ENCODE peak calls at places on chromosome 14, in five cellular contexts. B is GM06990; F is vagina; K is CD4-positive, CD25-positive, alpha-beta regulatory T cell; Q is BJ. L is an unnamed sample. For H3K27me3, the result is how much of the 10 kb centered on the place peaks cover.

GRCh38 chr14:53792909-53793308 is 163.7 kb downstream of the BMP4 start:
- DNase-seq in K (no peak), F (no peak), B (no peak), Q (no peak), L (no peak)

GRCh38 chr14:37147310-37147875 is 25.0 kb downstream of the SLC25A21 start:
- DNase-seq in F (no peak), B (no peak), K (no peak), Q (no peak), L (peak)

GRCh38 chr14:93915070-93915705 is 12.0 kb upstream of the FAM181A start:
- DNase-seq in Q (no peak), B (no peak), F (no peak), K (no peak), L (no peak)

GRCh38 chr14:59904184-59904583 is 15.8 kb upstream of the LRRC9 start:
- DNase-seq in B (no peak), K (no peak), Q (no peak), F (no peak), L (no peak)

GRCh38 chr14:23431486-23431885 is 4.0 kb downstream of the MYH7 start:
- DNase-seq in Q (no peak), K (no peak), B (no peak), F (no peak), L (no peak)

GRCh38 chr14:74350944-74351323 is 2.7 kb downstream of the VRTN start:
- DNase-seq in K (no peak), B (no peak), Q (no peak), F (no peak), L (no peak)

GRCh38 chr14:89476515-89476914 is 59.5 kb upstream of the FOXN3 start:
- DNase-seq in K (no peak), B (no peak), F (no peak), Q (no peak), L (no peak)

GRCh38 chr14:32635103-32635719 is 303.5 kb upstream of the NPAS3 start:
- DNase-seq in Q (no peak), F (no peak), K (no peak), B (no peak), L (peak)

GRCh38 chr14:34537677-34538009 is 1.9 kb downstream of the EAPP start:
- DNase-seq in Q (no peak), K (no peak), F (no peak), B (no peak), L (no peak)

GRCh38 chr14:78997811-78998210 is 827.6 kb downstream of the NRXN3 start:
- DNase-seq in F (no peak), B (no peak), Q (no peak), K (no peak), L (peak)

GRCh38 chr14:20986811-20987210 is 3.0 kb upstream of the METTL17 start:
- DNase-seq in Q (peak), K (no peak), B (no peak), F (no peak), L (peak)

GRCh38 chr14:73888971-73889370 is 2.3 kb downstream of the ZNF410 start:
- DNase-seq in B (no peak), Q (peak), F (no peak), K (no peak), L (peak)

GRCh38 chr14:84197704-84198103 is 1332.2 kb upstream of the FLRT2 start:
- DNase-seq in F (no peak), Q (no peak), B (no peak), K (no peak), L (peak)

GRCh38 chr14:93858896-93859295 is 68.2 kb upstream of the FAM181A start:
- DNase-seq in Q (no peak), B (no peak), F (no peak), K (no peak), L (no peak)

GRCh38 chr14:90111895-90112534 is 50.2 kb downstream of the KCNK13 start:
- DNase-seq in Q (no peak), F (no peak), K (no peak), B (no peak), L (peak)

GRCh38 chr14:45698462-45699134 is 445.6 kb upstream of the MIS18BP1 start:
- DNase-seq in F (no peak), B (no peak), Q (no peak), K (no peak), L (no peak)

GRCh38 chr14:36556811-36557433 is 25.5 kb downstream of the NKX2-8 start:
- DNase-seq in F (no peak), Q (no peak), B (no peak), K (no peak), L (peak)

GRCh38 chr14:70653662-70654061 is 11.9 kb downstream of the TTC9 start:
- DNase-seq in K (no peak), F (no peak), Q (no peak), B (no peak), L (no peak)

GRCh38 chr14:70652871-70653270 is 11.2 kb downstream of the TTC9 start:
- DNase-seq in F (no peak), B (no peak), Q (no peak), K (no peak), L (no peak)

GRCh38 chr14:70654609-70655008 is 12.9 kb downstream of the TTC9 start:
- DNase-seq in F (no peak), B (peak), K (no peak), Q (no peak), L (no peak)

GRCh38 chr14:70658899-70659298 is 17.2 kb downstream of the TTC9 start:
- DNase-seq in B (no peak), F (no peak), K (no peak), Q (no peak), L (no peak)

GRCh38 chr14:70655110-70655826 is 13.6 kb downstream of the TTC9 start:
- DNase-seq in Q (no peak), K (peak), B (peak), F (no peak), L (no peak)
- H3K4me3 ChIP-seq in Q (no peak), K (peak), B (peak), F (no peak), L (no peak)

GRCh38 chr14:62179367-62180018 is 417.3 kb downstream of the SNAPC1 start:
- DNase-seq in F (no peak), K (no peak), B (peak), Q (peak), L (peak)
- H3K27me3 ChIP-seq in F (under half), K (under half), B (under half), Q (under half), L (under half)

DNA sequence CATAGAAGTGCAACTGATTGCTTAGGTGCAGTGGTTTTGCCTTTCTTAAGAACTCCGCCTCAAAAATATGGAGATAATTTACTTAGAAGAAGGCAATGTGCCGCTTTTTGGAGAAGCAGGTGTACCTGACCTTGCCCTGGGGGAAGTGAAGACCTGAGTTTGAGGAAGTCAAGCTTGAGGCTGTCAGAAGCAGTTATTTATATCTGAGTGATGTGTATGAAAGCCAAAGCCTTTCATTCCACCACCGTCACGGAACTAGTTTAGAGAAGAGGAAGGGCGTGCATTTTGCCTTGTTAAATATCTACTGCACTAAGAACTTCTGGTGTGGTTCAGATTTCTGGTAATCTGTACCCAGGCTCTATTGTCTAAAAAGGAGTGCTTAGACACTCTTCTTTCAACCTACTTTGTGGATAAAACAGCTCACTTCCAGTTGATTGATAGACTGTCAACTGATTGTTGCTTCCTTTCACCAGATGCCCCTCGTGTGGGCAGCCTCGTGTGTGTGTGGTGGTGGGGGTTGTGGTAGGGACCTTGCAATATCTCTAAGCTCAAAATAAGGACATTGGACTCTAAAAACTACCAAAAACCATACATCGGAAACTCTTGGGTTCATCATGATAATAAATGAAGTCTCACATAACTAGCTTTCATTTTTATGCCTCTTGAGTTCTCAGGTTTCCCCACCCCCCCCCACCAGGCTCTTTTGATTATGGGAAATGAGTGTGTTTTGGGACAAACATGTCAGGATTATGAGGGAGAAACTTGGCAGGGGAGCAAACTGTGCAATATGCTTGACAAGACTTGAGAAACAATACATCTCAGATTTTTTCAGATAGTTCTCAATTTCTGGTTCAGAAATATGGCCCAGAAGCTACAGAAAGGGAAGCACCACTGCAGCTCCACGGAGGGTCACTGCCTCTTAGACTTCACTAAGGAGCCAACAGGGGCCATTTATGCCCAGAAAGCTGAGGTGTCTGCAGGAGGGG is 78.6 kb downstream of the ARF6 start:
- DNase-seq in F (no peak), Q (no peak), B (peak), K (peak), L (peak)
- H3K4me3 ChIP-seq in F (no peak), Q (no peak), B (peak), K (peak), L (peak)

DNA sequence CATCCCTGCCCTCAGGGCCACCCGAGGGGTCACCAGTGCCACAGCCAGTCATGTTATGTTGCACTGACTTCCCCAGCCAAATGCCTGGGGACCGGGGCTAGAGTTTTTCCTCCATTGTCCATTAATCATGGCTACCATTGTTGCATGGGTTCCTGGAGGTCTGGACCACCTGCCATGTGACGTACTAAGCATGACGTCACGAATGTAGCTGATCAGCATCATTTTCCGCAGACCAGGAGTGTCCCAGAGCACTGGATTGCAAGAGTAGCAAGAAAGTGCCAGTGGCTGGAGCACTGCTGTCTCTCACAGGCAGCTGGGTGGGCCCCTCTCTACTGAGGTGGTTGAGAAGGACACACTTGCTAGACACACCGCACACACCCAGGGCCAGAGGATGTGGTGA is 6.9 kb upstream of the C14orf180 start:
- DNase-seq in B (no peak), F (no peak), K (no peak), Q (no peak), L (no peak)
- H3K27me3 ChIP-seq in B (under half), F (under half), K (under half), Q (under half), L (under half)

GRCh38 chr14:99793213-99794155 is at the start of gene EML1:
- DNase-seq in B (peak), K (peak), F (no peak), Q (no peak), L (peak)

GRCh38 chr14:99795046-99795445 is 1.8 kb downstream of the EML1 start:
- DNase-seq in F (no peak), B (no peak), K (no peak), Q (no peak), L (no peak)

GRCh38 chr14:99792551-99793212 is 531 bp upstream of the EML1 start:
- DNase-seq in K (no peak), F (no peak), Q (no peak), B (peak), L (peak)

GRCh38 chr14:99791476-99792283 is 1.5 kb upstream of the EML1 start:
- DNase-seq in K (no peak), Q (no peak), B (no peak), F (no peak), L (no peak)

GRCh38 chr14:99794156-99794780 is 1.1 kb downstream of the EML1 start:
- DNase-seq in Q (no peak), F (no peak), K (no peak), B (no peak), L (peak)
- H3K4me3 ChIP-seq in Q (peak), F (peak), K (peak), B (no peak), L (peak)

DNA sequence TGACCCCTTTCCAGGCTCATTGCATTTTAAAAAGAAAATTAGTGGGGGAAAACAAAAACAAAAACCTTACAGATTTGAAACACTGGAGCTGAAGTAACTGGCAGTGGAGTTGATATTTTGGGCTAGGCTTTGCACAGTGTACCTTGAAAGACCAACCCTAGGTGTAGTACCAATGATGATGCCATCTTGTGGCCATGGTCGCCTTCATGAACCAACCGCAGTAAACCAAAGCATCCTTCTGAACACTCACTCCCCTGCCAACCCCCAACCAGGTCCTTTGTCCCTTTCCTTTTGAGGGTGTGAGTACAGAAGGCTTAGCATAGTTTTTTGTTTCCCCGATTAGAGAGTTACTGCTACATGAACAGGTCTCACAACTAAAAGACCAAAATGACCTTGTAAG is 5.9 kb downstream of the TOMM20L start:
- DNase-seq in F (no peak), B (no peak), Q (no peak), K (no peak), L (no peak)
- H3K27me3 ChIP-seq in F (under half), B (under half), Q (under half), K (under half), L (under half)

GRCh38 chr14:91395998-91396660 is 21.5 kb downstream of the CCDC88C start:
- DNase-seq in F (no peak), K (no peak), Q (no peak), B (no peak), L (no peak)
- H3K4me3 ChIP-seq in F (no peak), K (peak), Q (no peak), B (no peak), L (no peak)

GRCh38 chr14:101556566-101557320 is 4.6 kb upstream of the DIO3 start:
- DNase-seq in B (no peak), F (no peak), Q (no peak), K (no peak), L (no peak)

GRCh38 chr14:101557811-101558738 is 3.2 kb upstream of the DIO3 start:
- DNase-seq in Q (no peak), F (no peak), K (no peak), B (no peak), L (no peak)

GRCh38 chr14:101558739-101559240 is 2.5 kb upstream of the DIO3 start:
- DNase-seq in B (no peak), F (no peak), K (no peak), Q (no peak), L (no peak)

GRCh38 chr14:101556131-101556530 is 5.2 kb upstream of the DIO3 start:
- DNase-seq in K (no peak), Q (no peak), B (no peak), F (no peak), L (no peak)

DNA sequence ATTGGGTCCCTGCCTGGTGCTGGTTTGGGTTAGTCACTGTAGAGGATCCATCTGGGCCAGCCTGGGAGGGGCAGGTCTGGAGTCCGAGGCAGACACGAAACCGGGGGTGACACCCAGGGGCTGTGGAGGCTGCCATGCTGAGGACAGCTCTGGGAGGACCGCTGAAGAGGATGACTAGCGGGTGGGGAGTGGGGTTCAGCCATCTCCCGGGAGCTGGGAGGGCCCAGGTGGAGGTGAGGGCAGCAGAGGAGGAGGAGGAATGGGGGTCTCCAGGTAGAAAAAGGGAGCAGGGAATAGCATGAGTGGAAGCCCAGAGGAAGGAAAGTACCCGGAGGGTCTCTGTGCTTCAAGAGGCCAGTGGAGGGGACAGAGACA is 4.0 kb upstream of the DIO3 start:
- DNase-seq in F (no peak), K (no peak), Q (no peak), B (no peak), L (no peak)
- H3K27me3 ChIP-seq in F (under half), K (under half), Q (under half), B (under half), L (half or more)

DNA sequence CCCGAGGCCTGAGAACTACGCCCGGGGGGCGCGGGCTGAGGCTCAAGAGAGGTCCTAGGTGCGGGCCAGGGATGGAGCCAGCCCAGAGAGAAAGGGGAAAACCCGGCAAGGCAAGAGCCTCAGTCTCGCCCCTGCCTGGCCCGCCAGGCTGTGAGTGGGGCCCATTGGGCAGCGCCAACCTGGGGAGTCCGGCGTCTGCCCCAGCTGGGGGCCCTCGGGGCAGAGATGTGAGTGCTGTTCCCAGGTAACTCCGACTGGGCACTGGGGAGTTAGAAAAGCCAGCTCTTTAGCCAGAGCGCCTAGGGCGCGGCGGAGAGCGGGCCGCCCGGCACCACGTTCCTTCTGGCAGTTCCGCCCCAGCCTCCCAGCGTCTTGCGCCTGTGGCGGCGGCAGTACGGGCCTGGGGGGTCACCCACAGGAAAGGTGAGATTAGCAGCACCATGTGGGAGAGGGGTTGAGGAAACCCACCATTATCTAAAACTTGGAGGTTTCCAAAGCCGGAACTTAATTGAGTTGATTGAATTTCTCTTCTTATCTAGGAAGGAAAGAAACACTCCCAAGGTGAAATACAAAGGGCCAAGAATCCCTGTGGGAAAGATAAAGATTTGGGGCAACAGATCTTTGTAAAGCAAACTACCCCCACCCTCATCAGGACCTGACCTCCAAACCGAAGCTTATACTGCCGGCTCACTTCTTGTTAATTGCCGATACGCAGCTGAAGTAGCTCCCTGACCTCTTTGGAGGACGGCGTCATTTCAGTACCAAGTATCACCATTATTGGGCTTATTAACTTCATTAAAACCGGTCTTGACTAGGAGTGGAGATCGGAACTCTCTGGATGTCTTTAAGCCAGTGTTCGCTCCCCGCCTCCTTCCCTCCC is 11.6 kb downstream of the OTX2 start:
- DNase-seq in Q (no peak), K (no peak), F (no peak), B (no peak), L (no peak)
- H3K4me3 ChIP-seq in Q (no peak), K (no peak), F (peak), B (no peak), L (no peak)

DNA sequence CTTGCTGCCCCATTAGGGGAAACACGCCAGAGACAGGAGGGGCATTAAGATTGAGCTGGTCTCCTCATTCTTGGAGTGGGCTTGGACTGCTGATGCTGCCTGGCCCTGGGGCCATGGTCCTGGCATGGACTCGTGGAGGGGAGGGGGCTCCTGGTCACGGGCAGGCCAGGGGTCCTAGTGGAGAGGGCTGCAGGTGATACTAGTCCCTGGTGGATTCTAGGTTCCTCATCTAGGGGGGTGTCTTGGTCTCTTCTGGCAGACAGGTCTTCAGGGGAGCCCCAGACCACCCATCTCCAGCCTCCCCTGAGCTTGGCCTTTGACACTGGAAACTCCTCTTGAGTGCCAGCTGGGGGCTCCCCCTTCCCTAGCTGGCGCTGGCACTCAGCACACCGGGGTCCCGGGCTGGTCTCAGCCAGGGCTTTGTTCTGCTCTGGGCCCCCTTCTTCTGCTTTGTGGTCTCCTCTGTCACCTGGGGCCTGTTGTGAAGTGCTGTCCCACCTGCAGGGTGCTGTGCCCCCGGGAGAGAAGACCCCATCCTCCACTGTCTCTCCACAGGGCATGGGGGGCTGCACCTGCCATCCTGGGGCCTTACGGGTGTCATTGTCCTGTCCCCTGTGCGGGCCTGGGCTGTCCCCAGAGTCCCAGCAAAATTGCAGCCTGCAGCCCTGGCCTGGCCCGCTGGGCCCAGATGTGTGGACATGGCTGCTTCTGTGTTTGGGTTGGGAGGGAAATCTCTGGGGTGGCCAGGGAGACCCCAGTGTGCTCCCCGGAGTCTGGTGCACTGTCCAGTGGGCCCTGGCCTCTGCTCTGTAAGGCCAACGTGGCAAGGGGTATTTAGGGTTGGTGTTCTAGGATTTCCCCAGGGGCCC is 2.3 kb downstream of the KIF26A start:
- DNase-seq in K (no peak), Q (no peak), B (no peak), F (no peak), L (no peak)
- H3K27me3 ChIP-seq in K (under half), Q (under half), B (under half), F (under half), L (under half)